ENCODE peak calls at places on chromosome 4, in five cellular contexts. H is body of pancreas; G is naive thymus-derived CD8-positive, alpha-beta T cell; Z is left colon; K is stimulated activated effector memory CD8-positive, alpha-beta T cell treated with anti-CD3 and anti-CD28 coated beads, Interleukin-12 subunit alpha, Interleukin-12 subunit beta, amount 100 ng/mL, for 72 hours. S is an unnamed sample.

GRCh38 chr4:36322921-36323354 is 41.5 kb downstream of the DTHD1 start:
- ATAC-seq in G (peak; percentile 69), Z (no peak), K (peak; percentile 89), H (no peak), S (peak; percentile 83)

GRCh38 chr4:122764808-122765189 is 32.3 kb downstream of the BBS12 start:
- ATAC-seq in H (no peak), K (peak; percentile 95), Z (no peak), G (no peak), S (peak; percentile 84)

GRCh38 chr4:91243132-91243531 is 1060.6 kb upstream of the GRID2 start:
- ATAC-seq in G (no peak), H (no peak), Z (peak; percentile 35), K (peak; percentile 19), S (no peak)

GRCh38 chr4:185811509-185812364 is at the start of gene SORBS2:
- ATAC-seq in Z (peak; percentile 90), H (peak; percentile 85), K (no peak), G (no peak), S (no peak)

GRCh38 chr4:141027421-141027820 is 105.8 kb downstream of the RNF150 start:
- ATAC-seq in K (no peak), H (peak; percentile 59), Z (no peak), G (no peak), S (no peak)

GRCh38 chr4:109721033-109721432 is 8.8 kb downstream of the PLA2G12A start:
- ATAC-seq in K (no peak), G (no peak), H (no peak), Z (no peak), S (no peak)

GRCh38 chr4:96509039-96509741 is 669.3 kb downstream of the PDHA2 start:
- ATAC-seq in K (peak; percentile 16), Z (no peak), G (no peak), H (no peak), S (no peak)

GRCh38 chr4:25950476-25951389 is 36.7 kb downstream of the SMIM20 start:
- ATAC-seq in K (no peak), Z (peak; percentile 22), G (no peak), H (no peak), S (no peak)

GRCh38 chr4:36316544-36317082 is 35.2 kb downstream of the DTHD1 start:
- ATAC-seq in G (no peak), Z (no peak), H (no peak), K (peak; percentile 87), S (peak; percentile 86)

GRCh38 chr4:4534515-4535145 is 7.2 kb downstream of the STX18 start:
- ATAC-seq in K (no peak), Z (no peak), G (no peak), H (no peak), S (no peak)

GRCh38 chr4:147944264-147944663 is 212.4 kb downstream of the ARHGAP10 start:
- ATAC-seq in G (no peak), Z (no peak), H (no peak), K (peak; percentile 81), S (peak; percentile 71)

GRCh38 chr4:128544277-128544676 is 256.7 kb upstream of the PGRMC2 start:
- ATAC-seq in H (no peak), G (no peak), Z (no peak), K (no peak), S (no peak)

GRCh38 chr4:107999932-108000539 is 10.3 kb downstream of the HADH start:
- ATAC-seq in Z (no peak), K (no peak), H (no peak), G (no peak), S (no peak)

GRCh38 chr4:152189451-152190179 is 346.3 kb downstream of the FBXW7 start:
- ATAC-seq in H (no peak), Z (no peak), K (no peak), G (no peak), S (no peak)

GRCh38 chr4:80913381-80913780 is 117.1 kb upstream of the BMP3 start:
- ATAC-seq in K (peak; percentile 71), G (no peak), H (no peak), Z (no peak), S (peak; percentile 60)

GRCh38 chr4:76571274-76571673 is 136.2 kb downstream of the SHROOM3 start:
- ATAC-seq in H (peak; percentile 67), K (no peak), Z (peak; percentile 70), G (no peak), S (no peak)

GRCh38 chr4:110514889-110515479 is 39.0 kb downstream of the ENPEP start:
- ATAC-seq in H (peak; percentile 34), K (no peak), G (no peak), Z (no peak), S (no peak)

GRCh38 chr4:187354740-187355139 is 631.1 kb upstream of the FAT1 start:
- ATAC-seq in G (no peak), K (no peak), Z (no peak), H (no peak), S (no peak)

GRCh38 chr4:4840351-4840750 is 19.1 kb upstream of the MSX1 start:
- ATAC-seq in H (no peak), G (no peak), K (no peak), Z (no peak), S (no peak)

GRCh38 chr4:148557793-148558192 is 115.6 kb upstream of the NR3C2 start:
- ATAC-seq in Z (no peak), K (no peak), H (no peak), G (no peak), S (no peak)

GRCh38 chr4:74751856-74752255 is 42.5 kb downstream of the BTC start:
- ATAC-seq in Z (no peak), K (no peak), G (no peak), H (no peak), S (no peak)

GRCh38 chr4:84159767-84160166 is 339.3 kb downstream of the NKX6-1 start:
- ATAC-seq in G (no peak), K (no peak), H (no peak), Z (no peak), S (no peak)

GRCh38 chr4:5632571-5632970 is 75.8 kb downstream of the EVC2 start:
- ATAC-seq in H (no peak), G (no peak), K (no peak), Z (no peak), S (no peak)

GRCh38 chr4:62549601-62550000 is 1349.5 kb downstream of the ADGRL3 start:
- ATAC-seq in G (no peak), K (no peak), Z (peak; percentile 97), H (no peak), S (no peak)

GRCh38 chr4:11587797-11588196 is 159.1 kb upstream of the HS3ST1 start:
- ATAC-seq in G (no peak), H (peak; percentile 75), Z (no peak), K (no peak), S (no peak)

GRCh38 chr4:42586775-42587174 is 70.1 kb downstream of the ATP8A1 start:
- ATAC-seq in G (no peak), K (no peak), H (no peak), Z (no peak), S (no peak)

GRCh38 chr4:155512812-155513211 is 136.0 kb upstream of the MAP9 start:
- ATAC-seq in H (peak; percentile 27), Z (no peak), G (no peak), K (no peak), S (no peak)

GRCh38 chr4:185464184-185464583 is 7.3 kb downstream of the CCDC110 start:
- ATAC-seq in H (no peak), Z (no peak), K (no peak), G (no peak), S (no peak)

S was measured in activated T-helper 17 cell treated with anti-CD3 and anti-CD28 coated beads, Interleukin-2, amount 50 U/mL, for 72 hours.